ENCODE peak calls at places on chromosome 15, in four cellular contexts. One of them, this sample, is unnamed.

GRCh38 chr15:101324513-101325177 is 29.6 kb upstream of the SNRPA1 start:
- DNase-seq in adrenal gland: no peak
- DNase-seq in stimulated activated CD4-positive, alpha-beta T cell treated with anti-CD3 and anti-CD28 coated beads, Interleukin-1b, Interleukin-23, amount 100 ng/mL, for 4 hours: no peak
- DNase-seq in B cell: no peak
- DNase-seq in this sample: no peak

GRCh38 chr15:60651155-60651554 is 172.2 kb upstream of the ICE2 start:
- DNase-seq in adrenal gland: no peak
- DNase-seq in B cell: no peak
- DNase-seq in stimulated activated CD4-positive, alpha-beta T cell treated with anti-CD3 and anti-CD28 coated beads, Interleukin-1b, Interleukin-23, amount 100 ng/mL, for 4 hours: no peak
- DNase-seq in this sample: no peak

GRCh38 chr15:70902105-70902504 is 9.5 kb downstream of the LRRC49 start:
- DNase-seq in stimulated activated CD4-positive, alpha-beta T cell treated with anti-CD3 and anti-CD28 coated beads, Interleukin-1b, Interleukin-23, amount 100 ng/mL, for 4 hours: no peak
- DNase-seq in B cell: no peak
- DNase-seq in adrenal gland: no peak
- DNase-seq in this sample: no peak

GRCh38 chr15:45918839-45919238 is 284.0 kb downstream of the SQOR start:
- DNase-seq in B cell: no peak
- DNase-seq in adrenal gland: no peak
- DNase-seq in stimulated activated CD4-positive, alpha-beta T cell treated with anti-CD3 and anti-CD28 coated beads, Interleukin-1b, Interleukin-23, amount 100 ng/mL, for 4 hours: no peak
- DNase-seq in this sample: no peak

GRCh38 chr15:73604477-73604876 is 28.7 kb downstream of the NPTN start:
- DNase-seq in adrenal gland: no peak
- DNase-seq in stimulated activated CD4-positive, alpha-beta T cell treated with anti-CD3 and anti-CD28 coated beads, Interleukin-1b, Interleukin-23, amount 100 ng/mL, for 4 hours: no peak
- DNase-seq in B cell: no peak
- DNase-seq in this sample: no peak

GRCh38 chr15:87623832-87624231 is 632.7 kb downstream of the NTRK3 start:
- DNase-seq in stimulated activated CD4-positive, alpha-beta T cell treated with anti-CD3 and anti-CD28 coated beads, Interleukin-1b, Interleukin-23, amount 100 ng/mL, for 4 hours: no peak
- DNase-seq in B cell: no peak
- DNase-seq in adrenal gland: no peak
- DNase-seq in this sample: no peak

GRCh38 chr15:67083135-67083766 is 17.8 kb downstream of the SMAD3 start:
- DNase-seq in adrenal gland: no peak
- DNase-seq in B cell: peak; percentile 51
- DNase-seq in stimulated activated CD4-positive, alpha-beta T cell treated with anti-CD3 and anti-CD28 coated beads, Interleukin-1b, Interleukin-23, amount 100 ng/mL, for 4 hours: no peak
- DNase-seq in this sample: no peak

GRCh38 chr15:71889385-71889784 is 79.0 kb downstream of the NR2E3 start:
- DNase-seq in stimulated activated CD4-positive, alpha-beta T cell treated with anti-CD3 and anti-CD28 coated beads, Interleukin-1b, Interleukin-23, amount 100 ng/mL, for 4 hours: no peak
- DNase-seq in adrenal gland: no peak
- DNase-seq in B cell: no peak
- DNase-seq in this sample: no peak

GRCh38 chr15:52788099-52788986 is 1.8 kb downstream of the ONECUT1 start:
- DNase-seq in stimulated activated CD4-positive, alpha-beta T cell treated with anti-CD3 and anti-CD28 coated beads, Interleukin-1b, Interleukin-23, amount 100 ng/mL, for 4 hours: no peak
- DNase-seq in B cell: peak; percentile 30
- DNase-seq in adrenal gland: no peak
- DNase-seq in this sample: peak; percentile 44

GRCh38 chr15:68564173-68564572 is 14.6 kb upstream of the CORO2B start:
- DNase-seq in stimulated activated CD4-positive, alpha-beta T cell treated with anti-CD3 and anti-CD28 coated beads, Interleukin-1b, Interleukin-23, amount 100 ng/mL, for 4 hours: no peak
- DNase-seq in adrenal gland: no peak
- DNase-seq in B cell: no peak
- DNase-seq in this sample: no peak

GRCh38 chr15:79957741-79958140 is 13.3 kb downstream of the BCL2A1 start:
- DNase-seq in stimulated activated CD4-positive, alpha-beta T cell treated with anti-CD3 and anti-CD28 coated beads, Interleukin-1b, Interleukin-23, amount 100 ng/mL, for 4 hours: no peak
- DNase-seq in B cell: no peak
- DNase-seq in adrenal gland: no peak
- DNase-seq in this sample: no peak

This sample was measured in body of pancreas.